ENCODE peak calls at places on chromosomes 1 and 21, in nine cellular contexts. V is body of pancreas; H is Right ventricle myocardium inferior; A is RCC 7860; G is activated T-cell treated with anti-CD3 and anti-CD28 coated beads, Interleukin-2, amount 50 U/mL, for 4 hours; Z is GOT3; F is fibroblast of the conjunctiva; E is stimulated activated CD8-positive, alpha-beta memory T cell treated with anti-CD3 and anti-CD28 coated beads, Interleukin-12 subunit alpha, Interleukin-12 subunit beta, amount 100 ng/mL, for 1 hour; C is naive thymus-derived CD8-positive, alpha-beta T cell. O is an unnamed sample.

GRCh38 chr1:36128126-36128904 is 3.3 kb upstream of the COL8A2 start:
- DNase-seq in V (no peak), H (no peak), A (peak; percentile 60), G (no peak), Z (no peak), F (no peak), E (no peak), C (no peak), O (no peak)

GRCh38 chr1:20440785-20441200 is 45.2 kb downstream of the CAMK2N1 start:
- DNase-seq in V (peak; percentile 39), H (no peak), A (peak; percentile 37), G (peak; percentile 12), Z (no peak), F (no peak), E (no peak), C (peak; percentile 23), O (peak; percentile 23)

GRCh38 chr1:234393190-234393589 is 19.9 kb downstream of the COA6 start:
- DNase-seq in V (no peak), H (no peak), A (no peak), G (no peak), Z (no peak), F (no peak), E (no peak), C (no peak), O (no peak)

GRCh38 chr1:163410073-163410522 is 88.3 kb downstream of the NUF2 start:
- DNase-seq in V (peak; percentile 61), H (no peak), A (peak; percentile 26), G (no peak), Z (no peak), F (peak; percentile 39), E (peak; percentile 10), C (peak; percentile 6), O (no peak)

GRCh38 chr1:6014130-6014999 is 22.1 kb upstream of the NPHP4 start:
- DNase-seq in V (no peak), H (peak; percentile 77), A (no peak), G (no peak), Z (no peak), F (no peak), E (no peak), C (no peak), O (no peak)

GRCh38 chr21:44065428-44065827 is 41.8 kb upstream of the PWP2 start:
- DNase-seq in V (no peak), H (no peak), A (no peak), G (peak; percentile 71), Z (no peak), F (no peak), E (peak; percentile 58), C (peak; percentile 74), O (peak; percentile 88)

GRCh38 chr21:38244885-38245869 is 11.6 kb upstream of the KCNJ15 start:
- DNase-seq in V (no peak), H (no peak), A (peak; percentile 99), G (peak; percentile 46), Z (peak; percentile 43), F (peak; percentile 43), E (peak; percentile 20), C (peak; percentile 25), O (peak; percentile 13)

GRCh38 chr1:102970496-102971078 is 137.7 kb downstream of the COL11A1 start:
- DNase-seq in V (peak; percentile 12), H (peak; percentile 23), A (peak; percentile 42), G (no peak), Z (no peak), F (peak; percentile 52), E (no peak), C (no peak), O (no peak)

GRCh38 chr1:197774691-197775281 is 494 bp downstream of the DENND1B start:
- DNase-seq in V (peak; percentile 68), H (peak; percentile 77), A (no peak), G (peak; percentile 44), Z (no peak), F (no peak), E (peak; percentile 20), C (peak; percentile 56), O (peak; percentile 29)

GRCh38 chr1:65524931-65525296 is 104.4 kb downstream of the LEPR start:
- DNase-seq in V (no peak), H (no peak), A (no peak), G (no peak), Z (no peak), F (no peak), E (no peak), C (no peak), O (no peak)

GRCh38 chr1:21368514-21369289 is 71.2 kb upstream of the NBPF3 start:
- DNase-seq in V (peak; percentile 85), H (peak; percentile 87), A (peak; percentile 73), G (peak; percentile 68), Z (peak; percentile 6), F (peak; percentile 73), E (peak; percentile 47), C (peak; percentile 71), O (peak; percentile 51)

GRCh38 chr1:18293291-18293690 is 185.7 kb downstream of the IGSF21 start:
- DNase-seq in V (no peak), H (no peak), A (no peak), G (no peak), Z (no peak), F (no peak), E (no peak), C (no peak), O (no peak)